ENCODE peak calls at places on chromosomes 13 and 19, in six cellular contexts. X, Z, D, Y, J and R are unnamed samples.

GRCh38 chr19:8641908-8642547 is 11.6 kb downstream of the NFILZ start:
- DNase-seq in X (no peak), Z (no peak), D (peak; percentile 6), Y (peak; percentile 65), J (peak; percentile 53), R (no peak)

GRCh38 chr19:55442372-55443044 is 592 bp downstream of the SHISA7 start:
- DNase-seq in X (no peak), Z (no peak), D (no peak), Y (no peak), J (peak; percentile 27), R (no peak)

GRCh38 chr19:32309711-32310390 is 35.6 kb upstream of the ZNF507 start:
- DNase-seq in X (no peak), Z (no peak), D (no peak), Y (no peak), J (no peak), R (no peak)

GRCh38 chr19:56112313-56112709 is 8.8 kb downstream of the ZNF787 start:
- DNase-seq in X (no peak), Z (no peak), D (no peak), Y (no peak), J (no peak), R (no peak)

GRCh38 chr19:56748443-56748842 is 76.9 kb upstream of the ZNF835 start:
- DNase-seq in X (no peak), Z (no peak), D (no peak), Y (no peak), J (no peak), R (no peak)

GRCh38 chr13:110014719-110015118 is 228.3 kb upstream of the IRS2 start:
- DNase-seq in X (no peak), Z (no peak), D (no peak), Y (no peak), J (no peak), R (no peak)

GRCh38 chr19:51469162-51469561 is 9.2 kb upstream of the CEACAM18 start:
- DNase-seq in X (no peak), Z (peak; percentile 3), D (no peak), Y (no peak), J (peak; percentile 40), R (no peak)

GRCh38 chr13:78820541-78820940 is 161.6 kb upstream of the OBI1 start:
- DNase-seq in X (no peak), Z (no peak), D (no peak), Y (no peak), J (no peak), R (no peak)

GRCh38 chr13:25037057-25037813 is 58.7 kb upstream of the PABPC3 start:
- DNase-seq in X (peak; percentile 27), Z (no peak), D (peak; percentile 11), Y (peak; percentile 65), J (peak; percentile 33), R (no peak)

GRCh38 chr13:33146843-33147611 is 130.8 kb downstream of the KL start:
- DNase-seq in X (no peak), Z (no peak), D (no peak), Y (no peak), J (no peak), R (no peak)

GRCh38 chr13:108560092-108560491 is 69.3 kb upstream of the MYO16 start:
- DNase-seq in X (no peak), Z (no peak), D (no peak), Y (no peak), J (no peak), R (no peak)

GRCh38 chr13:42836930-42837329 is 55.5 kb downstream of the FAM216B start:
- DNase-seq in X (no peak), Z (no peak), D (no peak), Y (peak; percentile 51), J (no peak), R (no peak)
- TF ChIP-seq CTCF in X (no peak), Z (no peak), D (no peak), Y (peak; percentile 49), J (no peak), R (no peak)

DNA sequence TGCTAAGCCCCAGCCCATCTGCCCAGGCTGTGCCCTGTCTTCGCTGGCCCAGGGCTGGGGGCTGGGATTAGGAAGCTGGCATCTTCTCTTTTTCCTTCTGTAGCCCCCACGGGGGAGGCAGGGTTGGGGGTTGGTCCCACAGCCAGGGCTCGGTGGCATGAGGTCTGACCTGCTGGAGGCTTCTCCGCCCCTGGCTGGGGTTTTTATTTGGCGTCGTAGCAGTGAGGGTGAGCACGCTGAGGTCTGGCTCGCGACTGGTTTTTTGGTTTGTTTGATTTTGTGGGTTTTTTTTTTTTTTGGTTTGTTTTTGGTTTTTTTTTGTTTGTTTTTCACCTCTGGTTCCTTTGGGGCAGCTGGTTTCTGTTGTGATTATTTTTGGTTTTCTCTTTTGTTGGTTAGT is 14.7 kb downstream of the ZNF574 start:
- DNase-seq in X (no peak), Z (no peak), D (no peak), Y (no peak), J (no peak), R (no peak)
- H3K27ac ChIP-seq in X (no peak overlapping the region), Z (no peak overlapping the region), D (no peak overlapping the region), Y (no peak overlapping the region), J (no peak overlapping the region), R (no peak overlapping the region)

DNA sequence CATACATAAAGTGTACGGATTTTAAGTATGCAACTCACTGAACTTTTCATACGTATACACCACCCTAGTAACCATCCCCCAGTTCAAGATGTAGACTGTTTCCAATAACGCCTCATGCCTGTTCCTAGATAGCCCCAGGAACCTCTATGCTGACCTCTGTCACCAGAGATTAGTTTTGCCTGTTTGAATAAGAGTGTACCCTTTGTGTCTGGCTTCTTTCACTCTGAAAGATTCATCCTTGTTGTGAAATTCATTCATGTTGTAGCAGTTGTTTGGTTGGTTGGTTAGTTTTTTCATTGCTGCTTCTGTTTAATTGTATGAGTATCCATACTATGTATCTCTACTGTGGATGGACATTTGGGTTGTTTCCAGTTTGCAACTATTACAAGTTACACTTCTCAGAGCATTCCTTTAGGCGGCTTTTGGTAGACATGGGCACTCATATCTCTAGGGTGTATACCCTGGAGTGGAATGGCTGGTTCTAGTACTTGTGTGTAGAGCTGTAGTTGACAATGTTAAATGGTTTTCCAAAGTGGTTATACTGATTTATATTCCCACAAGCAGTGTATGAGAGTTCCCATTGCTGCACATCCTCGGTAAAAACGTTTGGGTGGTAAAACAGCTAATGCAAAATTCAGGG is 1.6 kb downstream of the RNASEH2B start:
- DNase-seq in X (no peak), Z (no peak), D (no peak), Y (no peak), J (peak; percentile 44), R (no peak)
- H3K4me3 ChIP-seq in X (peak overlapping the region; percentile 89), Z (no peak overlapping the region), D (peak overlapping the region; percentile 96), Y (no peak overlapping the region), J (peak overlapping the region; percentile 73), R (peak overlapping the region; percentile 85)

DNA sequence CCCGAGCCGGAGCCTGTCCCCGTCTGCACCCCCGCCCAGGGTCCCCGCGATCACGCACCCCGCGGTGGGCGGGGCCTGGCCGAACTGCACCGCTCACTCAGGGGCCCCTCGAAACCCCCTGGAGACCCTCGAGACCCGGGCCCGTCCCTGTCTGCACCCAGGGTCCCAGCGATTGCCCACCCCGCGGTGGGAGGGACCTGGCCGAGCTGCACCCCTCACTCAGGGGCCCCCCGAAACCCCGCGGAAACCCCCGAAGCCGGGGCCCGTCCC is 523 bp downstream of the LMNB2 start:
- DNase-seq in X (no peak), Z (no peak), D (no peak), Y (no peak), J (no peak), R (no peak)
- TF ChIP-seq CTCF in X (no peak), Z (no peak), D (no peak), Y (no peak), J (no peak), R (no peak)